ENCODE peak calls at places on chromosomes 2 and 18, in eight cellular contexts. X, T, J, C, Y, S, L and N are unnamed samples. For H3K4me1, the result is how much of the 10 kb centered on the place peaks cover.

GRCh38 chr2:178700922-178701342 is 106.3 kb downstream of the TTN start:
- DNase-seq in S (peak), J (no peak), T (no peak), L (no peak), X (no peak), Y (no peak), C (no peak), N (no peak)

GRCh38 chr2:5587726-5588125 is 104.5 kb upstream of the SOX11 start:
- DNase-seq in T (no peak), X (no peak), Y (no peak), J (no peak), C (no peak), S (no peak), L (no peak), N (no peak)

GRCh38 chr18:58105908-58106673 is 62.1 kb downstream of the NEDD4L start:
- DNase-seq in C (no peak), J (no peak), X (no peak), S (no peak), Y (no peak), L (no peak), T (no peak), N (no peak)

GRCh38 chr18:54086046-54086802 is 138.2 kb downstream of the MBD2 start:
- DNase-seq in Y (no peak), L (no peak), S (no peak), J (no peak), X (no peak), T (no peak), C (no peak), N (no peak)

GRCh38 chr2:239630618-239631286 is 229.9 kb upstream of the HDAC4 start:
- DNase-seq in C (no peak), Y (no peak), J (no peak), T (no peak), L (no peak), S (peak), X (peak), N (no peak)

GRCh38 chr2:15943914-15944313 is 3.6 kb downstream of the MYCN start:
- DNase-seq in J (no peak), S (no peak), T (no peak), C (no peak), X (no peak), L (no peak), Y (no peak), N (no peak)

GRCh38 chr2:154455201-154455600 is 243.3 kb upstream of the KCNJ3 start:
- DNase-seq in T (no peak), J (no peak), C (no peak), L (no peak), S (no peak), X (no peak), Y (no peak), N (no peak)

GRCh38 chr18:36697905-36698304 is 130.9 kb downstream of the TPGS2 start:
- DNase-seq in J (no peak), T (no peak), Y (no peak), L (no peak), S (no peak), X (peak), C (no peak), N (no peak)

GRCh38 chr2:197191177-197191947 is 119.2 kb downstream of the ANKRD44 start:
- DNase-seq in S (peak), L (no peak), J (no peak), C (no peak), X (no peak), T (no peak), Y (no peak), N (no peak)

GRCh38 chr2:226797989-226798421 is 1.6 kb downstream of the IRS1 start:
- DNase-seq in J (no peak), C (peak), Y (peak), S (no peak), T (no peak), L (peak), X (no peak), N (no peak)

GRCh38 chr2:15265889-15266288 is 295.2 kb downstream of the NBAS start:
- DNase-seq in C (no peak), L (no peak), Y (no peak), X (no peak), S (no peak), J (no peak), T (no peak), N (no peak)

GRCh38 chr2:137968477-137969417 is 4.5 kb downstream of the HNMT start:
- DNase-seq in Y (no peak), C (no peak), X (no peak), L (no peak), S (no peak), T (no peak), J (no peak), N (no peak)

GRCh38 chr2:937530-937929 is 13.1 kb upstream of the SNTG2 start:
- DNase-seq in C (no peak), J (no peak), S (no peak), T (no peak), L (no peak), X (no peak), Y (no peak), N (no peak)

GRCh38 chr2:159982842-159983785 is 79.3 kb downstream of the PLA2R1 start:
- DNase-seq in J (no peak), Y (no peak), T (no peak), L (no peak), X (no peak), S (no peak), C (no peak), N (no peak)

GRCh38 chr2:85588218-85589044 is 4.2 kb downstream of the VAMP5 start:
- DNase-seq in C (no peak), J (no peak), T (no peak), L (no peak), Y (no peak), S (no peak), X (no peak), N (no peak)

GRCh38 chr2:156189143-156189542 is 143.4 kb downstream of the NR4A2 start:
- DNase-seq in L (no peak), S (no peak), J (no peak), T (no peak), X (no peak), Y (no peak), C (peak), N (no peak)

GRCh38 chr2:156191547-156191946 is 141.0 kb downstream of the NR4A2 start:
- DNase-seq in C (no peak), J (no peak), L (no peak), Y (no peak), T (no peak), X (no peak), S (no peak), N (no peak)

GRCh38 chr2:156190532-156190931 is 142.0 kb downstream of the NR4A2 start:
- DNase-seq in T (no peak), C (no peak), X (no peak), L (no peak), S (no peak), J (no peak), Y (no peak), N (no peak)

GRCh38 chr2:156192468-156192867 is 140.1 kb downstream of the NR4A2 start:
- DNase-seq in X (no peak), J (no peak), C (no peak), Y (no peak), L (no peak), S (no peak), T (no peak), N (no peak)

DNA sequence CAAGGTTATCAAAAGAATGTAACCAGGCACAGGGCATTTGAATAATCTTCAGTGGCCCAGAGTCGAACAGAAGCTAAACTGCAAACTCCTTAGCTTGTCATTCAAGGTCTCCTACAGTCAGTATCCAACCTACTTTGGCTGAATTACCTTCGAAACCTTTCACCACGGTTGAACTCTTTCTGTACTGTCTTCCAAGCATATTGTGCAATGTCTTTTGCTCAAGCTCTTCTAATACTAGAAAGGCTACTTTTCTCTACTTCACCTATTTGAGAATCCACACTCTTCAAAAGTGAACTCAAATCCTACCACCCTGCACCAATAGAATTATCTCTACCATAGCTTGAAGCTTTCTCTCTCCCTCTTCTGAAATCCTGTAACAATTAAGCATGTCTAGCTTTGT is 142.9 kb downstream of the NR4A2 start:
- DNase-seq in J (no peak), X (no peak), Y (no peak), T (no peak), L (no peak), C (no peak), S (no peak), N (no peak)
- TF ChIP-seq POLR2A in J (no peak), X (no peak), Y (no peak), T (no peak), L (no peak), C (no peak), S (no peak), N (no peak)

DNA sequence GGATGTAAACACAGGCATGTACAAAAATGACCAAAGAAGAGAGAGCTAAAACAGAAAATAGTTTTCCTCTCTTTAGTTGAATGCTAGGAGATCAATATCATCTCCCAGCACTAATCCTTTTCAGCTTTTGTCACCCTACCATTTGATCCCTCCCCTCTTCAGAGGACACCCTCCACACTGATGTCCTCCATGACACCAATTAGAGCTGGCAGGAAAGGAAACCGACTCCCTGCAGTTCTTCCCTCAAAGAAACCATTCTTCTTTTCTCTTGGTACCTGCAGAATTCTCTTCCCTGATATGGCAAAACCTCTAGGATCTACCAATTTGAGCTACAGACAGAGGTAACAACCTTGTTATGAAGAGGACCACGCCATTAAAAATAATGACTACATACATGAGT is 5.3 kb downstream of the EPB41L3 start:
- DNase-seq in Y (no peak), X (no peak), T (no peak), C (no peak), L (no peak), S (no peak), J (no peak), N (no peak)
- H3K27ac ChIP-seq in Y (no peak), X (no peak), T (no peak), C (no peak), L (no peak), S (no peak), J (no peak), N (no peak)

GRCh38 chr2:65027611-65028244 is 28.5 kb upstream of the CEP68 start:
- DNase-seq in Y (no peak), L (no peak), S (no peak), J (no peak), X (no peak), T (no peak), C (no peak), N (no peak)
- H3K4me1 ChIP-seq in Y (under half), L (under half), S (under half), J (under half), X (under half), T (under half), C (under half), N (under half)

GRCh38 chr2:95334916-95335641 is 37.9 kb downstream of the KCNIP3 start:
- DNase-seq in T (no peak), L (no peak), J (no peak), C (no peak), X (no peak), S (no peak), Y (no peak), N (no peak)

GRCh38 chr2:95336408-95336807 is 39.3 kb downstream of the KCNIP3 start:
- DNase-seq in X (no peak), T (no peak), S (no peak), C (no peak), L (no peak), J (no peak), Y (no peak), N (no peak)

GRCh38 chr2:95333888-95334338 is 36.8 kb downstream of the KCNIP3 start:
- DNase-seq in C (no peak), J (no peak), Y (no peak), T (peak), L (no peak), X (peak), S (no peak), N (no peak)

GRCh38 chr2:95333056-95333455 is 35.9 kb downstream of the KCNIP3 start:
- DNase-seq in J (no peak), C (no peak), X (no peak), S (no peak), T (no peak), L (no peak), Y (no peak), N (no peak)

DNA sequence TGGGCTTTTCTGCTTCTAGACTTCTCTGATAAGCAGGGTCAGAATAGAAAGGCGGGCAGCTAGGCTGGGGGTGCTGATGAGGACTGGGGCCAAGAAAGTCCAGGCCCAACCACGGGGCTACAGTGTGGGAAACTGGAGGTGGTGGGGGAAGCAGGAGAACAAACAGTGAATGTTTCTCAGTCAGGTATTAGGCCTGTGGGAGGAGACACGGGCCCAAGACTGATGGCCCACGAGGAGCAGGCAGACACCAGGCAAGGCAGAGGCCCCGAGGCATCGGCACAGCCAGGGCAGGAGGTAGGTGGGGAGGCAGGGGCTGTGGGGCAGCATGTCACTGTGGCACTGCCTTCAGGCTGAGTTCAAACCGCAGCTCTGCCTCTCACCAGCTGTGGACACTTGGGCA is 40.7 kb downstream of the KCNIP3 start:
- DNase-seq in L (no peak), S (no peak), J (no peak), C (no peak), Y (no peak), T (no peak), X (no peak), N (peak)
- TF ChIP-seq POLR2A in L (no peak), S (no peak), J (no peak), C (no peak), Y (no peak), T (no peak), X (no peak), N (no peak)